ENCODE peak calls at places on chromosome 16, in ten cellular contexts. K, X, J, N, R, V, L, U, S and D are unnamed samples.

GRCh38 chr16:79287424-79287917 is 313.1 kb downstream of the MAF start:
- ATAC-seq in K (no peak), X (no peak), J (no peak), N (no peak), R (no peak), V (no peak), L (no peak), U (no peak), S (no peak), D (no peak)

GRCh38 chr16:16147316-16147999 is 75.8 kb downstream of the ABCC6 start:
- ATAC-seq in K (no peak), X (no peak), J (no peak), N (no peak), R (no peak), V (no peak), L (no peak), U (no peak), S (no peak), D (no peak)

GRCh38 chr16:74862743-74863244 is 88.2 kb upstream of the FA2H start:
- ATAC-seq in K (no peak), X (no peak), J (peak), N (peak), R (peak), V (no peak), L (peak), U (peak), S (no peak), D (peak)

GRCh38 chr16:12639044-12639443 is 164.6 kb downstream of the CPPED1 start:
- ATAC-seq in K (no peak), X (no peak), J (no peak), N (no peak), R (no peak), V (no peak), L (no peak), U (no peak), S (no peak), D (no peak)

GRCh38 chr16:54928421-54929089 is 2.1 kb upstream of the IRX5 start:
- ATAC-seq in K (peak), X (peak), J (peak), N (peak), R (peak), V (peak), L (peak), U (peak), S (peak), D (no peak)

GRCh38 chr16:74305978-74306784 is 9.6 kb downstream of the PSMD7 start:
- ATAC-seq in K (no peak), X (no peak), J (peak), N (no peak), R (no peak), V (no peak), L (no peak), U (peak), S (peak), D (peak)

GRCh38 chr16:59392911-59393310 is 658.8 kb upstream of the GOT2 start:
- ATAC-seq in K (no peak), X (no peak), J (no peak), N (no peak), R (no peak), V (no peak), L (no peak), U (no peak), S (no peak), D (no peak)

GRCh38 chr16:9650284-9650683 is 531.9 kb downstream of the GRIN2A start:
- ATAC-seq in K (no peak), X (no peak), J (no peak), N (no peak), R (no peak), V (no peak), L (no peak), U (no peak), S (no peak), D (no peak)

GRCh38 chr16:86387461-86388440 is 122.6 kb upstream of the FOXF1 start:
- ATAC-seq in K (no peak), X (no peak), J (peak), N (no peak), R (peak), V (no peak), L (no peak), U (no peak), S (no peak), D (no peak)

GRCh38 chr16:86317617-86318021 is 192.7 kb upstream of the FOXF1 start:
- ATAC-seq in K (peak), X (no peak), J (peak), N (no peak), R (no peak), V (no peak), L (peak), U (no peak), S (no peak), D (peak)

GRCh38 chr16:54245788-54246453 is 40.7 kb downstream of the IRX3 start:
- ATAC-seq in K (no peak), X (no peak), J (no peak), N (no peak), R (no peak), V (no peak), L (no peak), U (no peak), S (no peak), D (no peak)

GRCh38 chr16:23408242-23409201 is 44.5 kb downstream of the COG7 start:
- ATAC-seq in K (no peak), X (no peak), J (peak), N (no peak), R (peak), V (peak), L (no peak), U (peak), S (peak), D (no peak)

GRCh38 chr16:47395733-47396503 is 64.9 kb downstream of the ITFG1 start:
- ATAC-seq in K (no peak), X (no peak), J (no peak), N (no peak), R (no peak), V (no peak), L (no peak), U (no peak), S (no peak), D (no peak)

GRCh38 chr16:70662991-70663523 is 16.7 kb downstream of the IL34 start:
- ATAC-seq in K (no peak), X (no peak), J (no peak), N (no peak), R (no peak), V (no peak), L (no peak), U (peak), S (no peak), D (no peak)

GRCh38 chr16:3999479-3999868 is 116.8 kb downstream of the ADCY9 start:
- ATAC-seq in K (no peak), X (no peak), J (no peak), N (no peak), R (peak), V (peak), L (no peak), U (no peak), S (peak), D (no peak)

GRCh38 chr16:86854058-86854621 is 275.8 kb downstream of the FOXL1 start:
- ATAC-seq in K (no peak), X (no peak), J (no peak), N (no peak), R (no peak), V (no peak), L (no peak), U (no peak), S (no peak), D (no peak)

GRCh38 chr16:73052441-73053030 is 4.6 kb upstream of the ZFHX3 start:
- ATAC-seq in K (no peak), X (no peak), J (no peak), N (no peak), R (no peak), V (no peak), L (no peak), U (no peak), S (no peak), D (no peak)

GRCh38 chr16:72172105-72173034 is at the start of gene PMFBP1:
- ATAC-seq in K (no peak), X (peak), J (peak), N (peak), R (peak), V (peak), L (peak), U (no peak), S (peak), D (peak)

GRCh38 chr16:18958621-18959578 is 24.8 kb upstream of the TMC7 start:
- ATAC-seq in K (no peak), X (no peak), J (peak), N (no peak), R (no peak), V (peak), L (no peak), U (no peak), S (peak), D (no peak)

GRCh38 chr16:84774810-84775209 is 45.0 kb upstream of the CRISPLD2 start:
- ATAC-seq in K (no peak), X (no peak), J (no peak), N (no peak), R (peak), V (no peak), L (no peak), U (no peak), S (peak), D (peak)

GRCh38 chr16:72939247-72939646 is 108.7 kb downstream of the ZFHX3 start:
- ATAC-seq in K (no peak), X (peak), J (no peak), N (no peak), R (no peak), V (peak), L (no peak), U (no peak), S (peak), D (no peak)

GRCh38 chr16:74578433-74578832 is 28.5 kb downstream of the GLG1 start:
- ATAC-seq in K (no peak), X (no peak), J (no peak), N (no peak), R (no peak), V (no peak), L (no peak), U (no peak), S (no peak), D (peak)